ENCODE peak calls at places on chromosomes 7 and 10, in five cellular contexts. M is OCI-LY7, U is Karpas-422, V is GM23248, A is PC-3. T is an unnamed sample.

GRCh38 chr7:151317936-151318335 is 23.7 kb upstream of the NUB1 start:
- DNase-seq in M (no peak), U (no peak), V (no peak), A (no peak), T (peak; percentile 49)

GRCh38 chr7:7176421-7177043 is 5.8 kb upstream of the C1GALT1 start:
- DNase-seq in M (no peak), U (no peak), V (peak; percentile 98), A (peak; percentile 84), T (peak; percentile 83)

GRCh38 chr7:1459930-1460756 is 873 bp upstream of the MICALL2 start:
- DNase-seq in M (no peak), U (no peak), V (peak; percentile 56), A (no peak), T (no peak)

GRCh38 chr7:108104324-108104723 is 25.8 kb downstream of the LAMB4 start:
- DNase-seq in M (no peak), U (no peak), V (no peak), A (no peak), T (no peak)

GRCh38 chr10:8360365-8360764 is 305.9 kb downstream of the GATA3 start:
- DNase-seq in M (no peak), U (no peak), V (no peak), A (no peak), T (no peak)

GRCh38 chr10:61871487-61871886 is 30.0 kb upstream of the ARID5B start:
- DNase-seq in M (no peak), U (no peak), V (no peak), A (no peak), T (no peak)

GRCh38 chr7:80807166-80807900 is 111.5 kb downstream of the SEMA3C start:
- DNase-seq in M (no peak), U (no peak), V (peak; percentile 56), A (no peak), T (no peak)

GRCh38 chr7:134548877-134549276 is at the start of gene AKR1B15:
- DNase-seq in M (no peak), U (no peak), V (peak; percentile 83), A (peak; percentile 68), T (peak; percentile 69)

GRCh38 chr7:83677180-83677866 is 28.4 kb upstream of the SEMA3E start:
- DNase-seq in M (no peak), U (no peak), V (peak; percentile 94), A (peak; percentile 98), T (peak; percentile 96)

DNA sequence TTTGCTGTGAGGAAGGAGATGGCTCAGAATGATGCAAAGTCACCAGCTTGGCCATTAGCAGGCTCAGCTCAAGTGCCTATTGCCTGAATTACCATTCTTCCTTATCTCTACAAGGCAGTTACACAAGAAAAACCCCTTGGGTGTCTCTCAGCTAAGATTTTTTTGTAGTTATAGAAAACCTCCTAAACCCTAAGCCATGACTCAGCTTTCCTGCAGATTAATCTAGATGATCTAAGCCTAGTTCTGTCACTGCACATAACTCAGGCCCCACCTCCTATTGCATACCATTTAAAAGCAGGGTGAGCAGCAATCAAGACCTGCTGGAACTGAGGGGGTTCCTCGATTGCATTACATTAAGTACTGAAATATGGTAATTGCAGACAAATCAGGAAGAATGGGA is 683.2 kb downstream of the NRG3 start:
- DNase-seq in M (no peak), U (no peak), V (no peak), A (no peak), T (no peak)
- H3K27ac ChIP-seq in M (no peak overlapping the region), U (no peak overlapping the region), V (no peak overlapping the region), A (no peak overlapping the region), T (no peak overlapping the region)

DNA sequence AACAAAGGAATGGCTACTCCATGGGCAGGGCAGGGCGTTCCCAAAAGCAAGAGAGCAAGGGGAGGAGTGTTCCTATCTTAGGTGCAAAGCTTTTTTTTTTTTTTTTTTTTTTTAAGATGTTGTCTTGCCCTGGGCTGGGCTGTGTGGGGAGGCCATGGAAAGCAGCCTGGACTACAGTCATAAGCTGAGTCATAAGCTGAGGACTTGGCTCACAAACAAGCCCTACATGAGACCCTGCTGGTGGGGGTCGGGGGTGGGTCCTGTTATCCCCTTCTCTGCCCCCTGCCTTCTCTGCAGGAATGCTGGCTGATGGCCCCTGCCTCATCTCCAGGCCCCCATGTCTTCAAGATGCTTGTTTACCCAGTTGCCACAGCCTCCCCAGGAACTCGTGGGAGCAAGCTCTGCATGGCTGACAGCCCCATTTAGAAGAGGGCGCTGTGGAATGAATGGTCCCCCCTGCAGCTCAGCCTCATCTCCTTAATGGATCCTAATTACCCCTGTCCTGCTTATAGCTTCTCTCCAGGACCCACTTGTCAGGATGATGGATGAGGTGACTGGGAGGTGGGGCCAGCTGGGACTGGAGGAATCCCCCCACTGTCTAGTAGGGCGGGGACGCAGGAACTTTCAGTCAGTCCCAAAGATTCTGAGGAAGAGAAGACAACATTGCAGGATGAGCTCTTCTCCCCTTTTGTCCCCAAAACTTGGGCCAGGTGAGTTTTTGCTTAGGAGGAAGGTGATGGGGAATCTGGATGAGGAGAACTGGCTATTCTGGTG is 340.8 kb upstream of the PODXL start:
- DNase-seq in M (no peak), U (no peak), V (peak; percentile 87), A (peak; percentile 62), T (no peak)
- H3K9me2 ChIP-seq in M (no peaks in the 10 kb centered on the region), U (no peaks in the 10 kb centered on the region), V (no peaks in the 10 kb centered on the region), A (no peaks in the 10 kb centered on the region), T (no peaks in the 10 kb centered on the region)

DNA sequence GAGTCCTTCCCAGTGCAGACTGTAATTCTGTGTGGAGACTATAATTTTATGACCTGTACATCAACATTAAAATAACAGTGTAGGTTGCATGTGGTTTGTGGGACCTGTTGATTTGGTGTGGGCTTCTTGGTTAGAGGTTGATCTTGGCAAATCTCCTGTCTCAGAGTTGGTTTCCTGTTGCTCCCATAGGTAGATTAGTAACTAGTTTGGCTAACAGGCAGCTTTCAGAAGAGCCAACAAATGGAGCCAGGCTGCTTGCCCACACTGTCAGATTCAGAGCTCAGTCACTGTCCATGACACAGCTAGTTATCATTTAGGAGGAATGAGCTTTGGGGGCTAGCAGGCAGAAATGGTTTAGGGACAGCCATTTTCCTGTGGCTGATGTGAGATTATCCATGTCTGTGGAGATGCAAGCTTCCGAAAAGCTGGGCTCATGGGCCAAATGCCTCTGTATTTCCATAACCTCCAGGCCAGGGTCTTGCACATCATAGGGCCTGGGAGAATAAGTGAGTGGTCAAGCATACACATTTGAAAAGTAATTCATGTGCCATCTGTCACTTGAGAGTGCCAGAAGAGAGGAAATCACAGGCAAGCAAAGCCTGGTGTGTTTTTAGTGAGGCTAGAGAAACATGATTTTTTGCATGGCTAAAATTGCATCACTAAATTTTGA is 33.4 kb downstream of the CCM2 start:
- DNase-seq in M (no peak), U (no peak), V (peak; percentile 87), A (peak; percentile 10), T (no peak)
- H3K27ac ChIP-seq in M (no peak overlapping the region), U (no peak overlapping the region), V (peak overlapping the region; percentile 79), A (no peak overlapping the region), T (no peak overlapping the region)

GRCh38 chr7:131900785-131901287 is 344.4 kb upstream of the PODXL start:
- DNase-seq in M (no peak), U (no peak), V (no peak), A (no peak), T (no peak)

GRCh38 chr7:131897790-131898165 is 341.4 kb upstream of the PODXL start:
- DNase-seq in M (no peak), U (no peak), V (no peak), A (no peak), T (no peak)

GRCh38 chr7:131899271-131900030 is 343.0 kb upstream of the PODXL start:
- DNase-seq in M (no peak), U (no peak), V (peak; percentile 29), A (no peak), T (no peak)

GRCh38 chr7:131896189-131896855 is 339.9 kb upstream of the PODXL start:
- DNase-seq in M (no peak), U (no peak), V (no peak), A (no peak), T (no peak)

DNA sequence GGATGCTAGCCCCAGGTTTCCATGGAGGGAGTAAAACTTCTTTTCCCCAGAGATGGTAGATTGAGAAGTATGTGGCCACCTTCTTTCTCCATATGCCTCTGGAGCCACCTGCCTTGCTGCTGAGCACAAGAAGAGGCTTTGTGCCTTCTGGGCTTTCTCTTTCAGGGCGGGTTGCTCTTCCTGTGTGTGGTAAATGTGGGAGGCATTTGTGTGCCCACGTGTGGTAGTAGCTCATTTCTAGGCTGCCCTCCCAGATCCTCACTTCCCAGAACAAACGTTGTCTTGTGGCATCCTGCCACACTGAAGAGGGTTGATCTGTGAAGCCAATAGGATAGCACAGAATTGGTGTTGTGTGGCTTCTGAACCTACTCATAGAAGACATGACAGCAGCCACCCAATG is 342.0 kb upstream of the PODXL start:
- DNase-seq in M (no peak), U (no peak), V (peak; percentile 66), A (peak; percentile 15), T (no peak)
- H3K9me2 ChIP-seq in M (no peaks in the 10 kb centered on the region), U (no peaks in the 10 kb centered on the region), V (no peaks in the 10 kb centered on the region), A (no peaks in the 10 kb centered on the region), T (no peaks in the 10 kb centered on the region)

GRCh38 chr10:11263039-11263345 is 245.3 kb downstream of the CELF2 start:
- DNase-seq in M (no peak), U (no peak), V (no peak), A (no peak), T (no peak)

GRCh38 chr10:11260136-11260535 is 242.5 kb downstream of the CELF2 start:
- DNase-seq in M (peak; percentile 13), U (no peak), V (no peak), A (no peak), T (no peak)

GRCh38 chr10:11262210-11263038 is 244.8 kb downstream of the CELF2 start:
- DNase-seq in M (no peak), U (no peak), V (no peak), A (no peak), T (no peak)

GRCh38 chr10:11261687-11262086 is 244.0 kb downstream of the CELF2 start:
- DNase-seq in M (peak; percentile 29), U (no peak), V (no peak), A (no peak), T (no peak)

GRCh38 chr10:11261143-11261542 is 243.5 kb downstream of the CELF2 start:
- DNase-seq in M (no peak), U (no peak), V (no peak), A (no peak), T (no peak)
- H3K27ac ChIP-seq in M (no peak overlapping the region), U (no peak overlapping the region), V (no peak overlapping the region), A (no peak overlapping the region), T (no peak overlapping the region)